ENCODE peak calls at places on chromosomes 7 and 10, in nine cellular contexts. B, V, U, O, H, L, A, M and Z are unnamed samples.

GRCh38 chr7:130063036-130063435 is 7.3 kb upstream of the KLHDC10 start:
- DNase-seq in O (peak), U (peak), M (no peak), L (peak), H (no peak), V (no peak), B (peak), A (peak), Z (no peak)

GRCh38 chr10:93821051-93821772 is 63.5 kb downstream of the LGI1 start:
- DNase-seq in A (peak), B (peak), H (no peak), U (no peak), V (peak), O (no peak), L (peak), M (no peak), Z (no peak)

GRCh38 chr10:78846770-78847169 is 222.0 kb upstream of the ZMIZ1 start:
- DNase-seq in O (no peak), V (no peak), M (peak), U (no peak), H (peak), B (no peak), L (no peak), A (no peak), Z (no peak)

GRCh38 chr7:42939457-42940240 is 7.5 kb downstream of the MRPL32 start:
- DNase-seq in H (no peak), M (no peak), L (no peak), B (no peak), A (no peak), V (no peak), U (no peak), O (no peak), Z (no peak)

GRCh38 chr10:63630928-63631685 is 109.9 kb downstream of the REEP3 start:
- DNase-seq in O (no peak), B (peak), L (peak), M (no peak), H (no peak), U (no peak), V (no peak), A (peak), Z (no peak)

GRCh38 chr7:80154656-80155325 is 20.2 kb downstream of the GNAI1 start:
- DNase-seq in L (peak), U (no peak), H (no peak), M (no peak), A (no peak), V (no peak), B (peak), O (no peak), Z (no peak)

GRCh38 chr10:115861864-115862263 is 411.1 kb downstream of the GFRA1 start:
- DNase-seq in B (peak), V (no peak), U (no peak), H (no peak), A (peak), O (no peak), M (no peak), L (peak), Z (no peak)

GRCh38 chr7:35570926-35571325 is 124.0 kb downstream of the HERPUD2 start:
- DNase-seq in U (no peak), A (no peak), V (no peak), M (no peak), L (no peak), H (no peak), O (no peak), B (no peak), Z (no peak)

GRCh38 chr7:22845221-22845844 is 22.7 kb upstream of the TOMM7 start:
- DNase-seq in B (peak), H (no peak), A (peak), O (no peak), V (no peak), U (no peak), L (no peak), M (no peak), Z (no peak)

DNA sequence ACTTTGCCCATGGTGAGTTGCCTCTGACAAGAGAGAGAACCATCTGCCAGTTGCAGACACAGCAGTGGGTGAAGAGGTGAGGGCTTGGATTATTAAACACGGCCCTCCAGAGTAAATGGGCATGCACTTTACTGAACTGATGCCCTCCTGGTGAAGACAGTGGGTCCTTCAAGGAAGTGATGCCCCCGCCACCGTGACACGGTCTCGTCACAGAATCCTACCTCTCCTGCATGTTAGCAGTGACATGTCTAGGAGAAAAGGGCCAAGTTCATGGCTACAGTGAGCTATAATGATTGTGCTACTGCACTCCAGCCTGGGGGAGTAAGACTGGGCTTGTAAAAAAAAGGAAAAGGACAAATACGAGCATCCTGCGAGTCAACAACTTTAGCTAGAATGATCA is 2.4 kb downstream of the BNIP3 start:
- DNase-seq in M (no peak), B (no peak), O (no peak), A (no peak), U (no peak), L (no peak), V (no peak), H (no peak), Z (peak)
- H3K4me3 ChIP-seq in M (peak), B (peak), O (peak), A (peak), U (peak), L (peak), V (no peak), H (peak), Z (peak)

DNA sequence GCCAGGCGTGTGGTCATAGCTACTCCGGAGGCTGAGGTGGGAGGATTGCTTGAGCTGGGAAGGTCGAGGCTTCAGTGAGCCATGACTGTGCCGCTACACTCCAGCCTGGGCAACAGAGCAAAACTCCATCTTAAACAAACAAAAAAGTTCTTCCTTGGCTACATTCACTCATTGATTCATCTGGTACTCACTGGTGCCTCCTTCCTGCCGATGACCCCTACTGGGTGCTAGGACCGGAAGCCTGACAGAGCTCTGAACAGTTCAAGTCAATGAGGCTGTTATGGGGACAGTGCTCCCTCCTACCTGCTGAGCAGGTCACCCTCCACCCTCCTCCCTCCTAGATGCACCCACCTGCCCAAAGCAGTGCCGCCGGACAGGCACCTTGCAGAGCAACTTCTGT is 4.9 kb downstream of the PCOLCE start:
- DNase-seq in U (no peak), A (no peak), O (no peak), M (no peak), B (no peak), H (no peak), L (peak), V (no peak), Z (no peak)
- TF ChIP-seq CTCF in U (no peak), A (no peak), O (no peak), M (no peak), B (no peak), H (no peak), L (no peak), V (no peak), Z (no peak)

DNA sequence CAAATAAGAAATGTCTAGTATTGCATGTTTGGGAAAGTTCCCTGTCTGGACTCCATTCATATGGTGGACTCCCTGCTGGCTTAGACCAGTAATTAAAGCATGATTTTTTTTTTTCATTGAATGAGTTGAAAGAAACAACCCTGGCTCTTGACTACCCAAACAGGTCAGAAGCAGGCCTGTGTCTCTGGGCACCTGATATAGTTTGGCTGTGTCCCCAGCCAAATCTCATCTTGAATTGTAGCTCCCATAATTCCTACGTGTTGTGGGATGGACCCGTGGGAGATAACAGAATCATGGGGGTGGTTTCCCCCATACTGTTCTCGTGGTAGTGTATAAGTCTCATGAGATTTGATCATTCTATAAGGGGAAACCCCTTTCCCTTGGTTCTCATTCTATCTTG is 206.2 kb downstream of the TMEM178B start:
- DNase-seq in O (no peak), U (no peak), M (no peak), A (no peak), H (no peak), V (no peak), B (no peak), L (no peak), Z (no peak)
- H3K4me3 ChIP-seq in O (no peak), U (no peak), M (no peak), A (no peak), H (no peak), V (no peak), B (no peak), L (no peak), Z (no peak)

GRCh38 chr7:105581066-105581811 is at the start of gene EFCAB10:
- DNase-seq in O (peak), A (peak), H (peak), M (peak), B (peak), V (peak), U (peak), L (peak), Z (no peak)

GRCh38 chr7:105578496-105578895 is 2.8 kb downstream of the EFCAB10 start:
- DNase-seq in A (no peak), B (peak), L (peak), M (no peak), H (no peak), V (no peak), O (no peak), U (no peak), Z (no peak)

GRCh38 chr7:105583061-105583460 is 1.8 kb upstream of the EFCAB10 start:
- DNase-seq in A (no peak), L (no peak), H (no peak), B (no peak), V (no peak), M (no peak), O (no peak), U (no peak), Z (no peak)

GRCh38 chr7:105577251-105577650 is 4.0 kb downstream of the EFCAB10 start:
- DNase-seq in B (no peak), L (no peak), A (no peak), M (no peak), H (no peak), O (no peak), V (no peak), U (no peak), Z (no peak)

DNA sequence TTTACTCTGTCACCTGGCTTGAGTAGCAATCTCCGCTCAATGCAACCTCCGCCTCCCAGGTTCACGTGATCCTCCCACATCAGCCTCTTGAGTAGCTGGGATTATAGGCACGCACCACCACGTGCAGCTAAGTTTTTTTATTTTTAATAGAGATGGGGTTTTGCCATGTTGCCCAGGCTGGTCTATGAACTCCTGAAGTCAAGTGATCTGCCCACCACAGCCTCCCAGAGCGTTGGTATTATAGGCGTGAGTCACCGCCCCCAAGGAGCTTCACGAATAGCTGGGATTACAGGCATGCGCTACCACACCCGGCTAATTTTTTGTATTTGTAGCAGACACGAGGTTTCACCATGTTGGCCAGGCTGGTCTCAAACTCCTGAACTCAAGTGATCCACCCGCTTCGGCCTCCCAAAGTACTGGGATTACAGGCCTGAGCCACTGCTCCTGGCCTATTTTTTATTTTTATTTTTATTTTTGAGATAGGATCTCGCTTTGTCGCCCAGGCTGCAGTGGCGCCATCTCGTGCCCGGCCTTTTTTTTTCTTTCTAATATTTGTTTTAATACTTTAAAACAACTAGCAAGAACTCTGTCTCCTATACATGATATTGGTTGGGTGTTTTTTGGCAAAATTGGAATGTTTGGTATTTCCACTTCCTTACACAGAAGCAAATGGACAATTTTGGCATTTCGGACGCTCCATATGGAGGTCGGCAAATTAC is 1.1 kb downstream of the EFCAB10 start:
- DNase-seq in A (no peak), U (no peak), M (no peak), H (no peak), V (peak), L (no peak), O (no peak), B (no peak), Z (no peak)
- TF ChIP-seq CTCF in A (peak), U (no peak), M (no peak), H (no peak), V (peak), L (no peak), O (no peak), B (no peak), Z (no peak)

GRCh38 chr10:89086801-89087513 is 96.4 kb downstream of the FAS start:
- DNase-seq in V (no peak), B (peak), O (peak), A (peak), U (no peak), H (peak), M (peak), L (peak), Z (peak)
- H3K4me3 ChIP-seq in V (no peak), B (peak), O (no peak), A (no peak), U (no peak), H (no peak), M (peak), L (no peak), Z (peak)

GRCh38 chr10:6537704-6538103 is 42.4 kb downstream of the PRKCQ start:
- DNase-seq in U (no peak), O (peak), H (no peak), L (no peak), V (no peak), M (no peak), B (no peak), A (no peak), Z (no peak)
- TF ChIP-seq CTCF in U (no peak), O (no peak), H (no peak), L (no peak), V (no peak), M (no peak), B (no peak), A (no peak), Z (no peak)

DNA sequence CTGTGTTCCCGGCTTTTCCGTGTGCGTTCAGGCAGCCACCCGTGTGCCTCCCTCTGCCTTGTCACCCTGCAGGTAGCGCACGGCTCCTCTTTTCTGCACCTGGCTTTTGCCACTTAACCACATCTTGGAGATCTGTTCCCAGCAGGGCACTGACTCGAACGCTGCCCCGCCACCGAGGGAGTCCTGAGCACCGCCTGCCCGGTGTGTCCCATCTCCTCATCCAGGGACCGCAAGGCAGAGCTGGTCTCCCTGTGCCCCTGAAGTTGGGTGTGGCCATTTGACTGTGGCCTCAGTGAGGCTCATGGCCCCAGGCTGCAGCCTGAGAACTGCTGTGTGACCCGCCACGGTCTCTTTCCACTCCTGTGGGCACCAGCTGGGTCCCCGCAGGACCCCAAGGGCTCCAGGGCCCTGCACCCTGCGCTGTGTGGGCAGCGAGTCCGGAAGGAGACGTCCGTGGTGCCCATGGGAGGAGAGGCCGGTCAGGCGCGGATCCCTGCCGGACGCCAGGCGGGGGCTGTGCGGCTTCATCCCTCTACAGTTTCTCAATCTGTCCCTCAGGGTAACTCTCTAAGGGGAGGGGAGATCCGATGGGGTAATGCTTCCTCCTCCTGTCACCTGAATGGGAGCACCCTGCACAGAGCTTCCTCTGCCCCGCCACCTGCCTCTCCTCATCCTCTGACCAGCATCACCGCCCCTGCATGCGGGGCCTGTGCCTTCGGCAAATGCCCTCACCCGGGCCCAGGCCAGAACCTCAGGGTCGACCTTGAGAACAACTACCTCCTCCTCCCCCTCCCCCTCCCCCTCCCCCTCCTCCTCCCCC is 1.8 kb upstream of the INTS1 start:
- DNase-seq in V (no peak), A (no peak), H (peak), L (no peak), O (peak), U (no peak), B (no peak), M (no peak), Z (no peak)
- H3K4me3 ChIP-seq in V (no peak), A (no peak), H (peak), L (no peak), O (no peak), U (no peak), B (no peak), M (no peak), Z (no peak)

GRCh38 chr7:17941171-17941490 is 837 bp upstream of the SNX13 start:
- DNase-seq in V (no peak), U (no peak), H (no peak), B (no peak), L (peak), O (no peak), M (no peak), A (peak), Z (no peak)
- TF ChIP-seq CTCF in V (peak), U (no peak), H (no peak), B (peak), L (peak), O (no peak), M (no peak), A (no peak), Z (no peak)

GRCh38 chr7:146112755-146113154 is 3.8 kb upstream of the CNTNAP2 start:
- DNase-seq in O (no peak), B (no peak), V (no peak), L (no peak), M (no peak), U (no peak), A (no peak), H (no peak), Z (no peak)

GRCh38 chr7:146119016-146119415 is 2.4 kb downstream of the CNTNAP2 start:
- DNase-seq in U (no peak), L (no peak), A (no peak), H (no peak), O (no peak), M (no peak), B (no peak), V (no peak), Z (no peak)

GRCh38 chr7:146116452-146117219 is at the start of gene CNTNAP2:
- DNase-seq in H (peak), M (no peak), B (peak), L (no peak), A (peak), U (no peak), V (no peak), O (no peak), Z (no peak)

GRCh38 chr7:146115665-146116451 is 743 bp upstream of the CNTNAP2 start:
- DNase-seq in V (no peak), O (peak), B (peak), A (peak), U (peak), M (peak), H (peak), L (peak), Z (no peak)
- H3K4me3 ChIP-seq in V (no peak), O (peak), B (peak), A (peak), U (peak), M (peak), H (peak), L (peak), Z (peak)

GRCh38 chr10:23200586-23200985 is 8.5 kb downstream of the PTF1A start:
- DNase-seq in B (no peak), M (no peak), L (no peak), A (no peak), V (no peak), H (no peak), O (no peak), U (no peak), Z (no peak)

GRCh38 chr10:23197416-23197861 is 5.3 kb downstream of the PTF1A start:
- DNase-seq in U (no peak), B (no peak), M (no peak), H (no peak), A (no peak), O (no peak), V (no peak), L (no peak), Z (no peak)

GRCh38 chr10:23198610-23198939 is 6.5 kb downstream of the PTF1A start:
- DNase-seq in V (no peak), B (no peak), O (no peak), U (no peak), L (no peak), H (no peak), M (no peak), A (no peak), Z (no peak)

GRCh38 chr10:23199768-23200511 is 7.8 kb downstream of the PTF1A start:
- DNase-seq in A (no peak), V (no peak), L (no peak), M (no peak), H (no peak), B (no peak), O (no peak), U (no peak), Z (no peak)

GRCh38 chr10:23198940-23199767 is 7.0 kb downstream of the PTF1A start:
- DNase-seq in L (no peak), H (no peak), M (no peak), U (no peak), B (no peak), A (peak), O (no peak), V (no peak), Z (no peak)
- TF ChIP-seq CTCF in L (no peak), H (no peak), M (no peak), U (no peak), B (no peak), A (no peak), O (no peak), V (no peak), Z (no peak)